ENCODE peak calls at places on chromosomes 6 and 20, in six cellular contexts. One of them, this sample, is unnamed. For H3K9me3, the result is how much of the 10 kb centered on the place peaks cover.

GRCh38 chr6:160069050-160069454 is 52.6 kb upstream of the SLC22A1 start:
- DNase-seq in spleen: no peak
- DNase-seq in upper lobe of left lung: no peak
- DNase-seq in HCT116: no peak
- DNase-seq in H1: no peak
- DNase-seq in transverse colon: peak
- DNase-seq in this sample: no peak

GRCh38 chr6:135270676-135271536 is 89.8 kb downstream of the MYB start:
- DNase-seq in spleen: no peak
- DNase-seq in upper lobe of left lung: peak
- DNase-seq in HCT116: no peak
- DNase-seq in H1: peak
- DNase-seq in transverse colon: peak
- DNase-seq in this sample: peak

GRCh38 chr6:10184408-10185187 is 230.3 kb downstream of the TFAP2A start:
- DNase-seq in spleen: no peak
- DNase-seq in upper lobe of left lung: no peak
- DNase-seq in HCT116: no peak
- DNase-seq in H1: no peak
- DNase-seq in transverse colon: no peak
- DNase-seq in this sample: no peak

GRCh38 chr6:161242113-161242512 is 31.7 kb downstream of the AGPAT4 start:
- DNase-seq in spleen: no peak
- DNase-seq in upper lobe of left lung: no peak
- DNase-seq in HCT116: no peak
- DNase-seq in H1: no peak
- DNase-seq in transverse colon: no peak
- DNase-seq in this sample: no peak

GRCh38 chr20:44866703-44867335 is 18.7 kb upstream of the YWHAB start:
- DNase-seq in spleen: no peak
- DNase-seq in upper lobe of left lung: no peak
- DNase-seq in HCT116: no peak
- DNase-seq in H1: no peak
- DNase-seq in transverse colon: no peak
- DNase-seq in this sample: no peak

GRCh38 chr6:164010446-164011071 is 596.0 kb downstream of the QKI start:
- DNase-seq in spleen: no peak
- DNase-seq in upper lobe of left lung: no peak
- DNase-seq in HCT116: no peak
- DNase-seq in H1: no peak
- DNase-seq in transverse colon: no peak
- DNase-seq in this sample: no peak

GRCh38 chr20:46222521-46223007 is 85.7 kb downstream of the CDH22 start:
- DNase-seq in spleen: no peak
- DNase-seq in upper lobe of left lung: no peak
- DNase-seq in HCT116: no peak
- DNase-seq in H1: no peak
- DNase-seq in transverse colon: no peak
- DNase-seq in this sample: no peak

GRCh38 chr20:16778159-16778558 is 30.0 kb downstream of the OTOR start:
- DNase-seq in spleen: no peak
- DNase-seq in upper lobe of left lung: no peak
- DNase-seq in HCT116: no peak
- DNase-seq in H1: no peak
- DNase-seq in transverse colon: no peak
- DNase-seq in this sample: no peak

GRCh38 chr20:836188-836587 is 2.7 kb downstream of the FAM110A start:
- DNase-seq in spleen: no peak
- DNase-seq in upper lobe of left lung: no peak
- DNase-seq in HCT116: no peak
- DNase-seq in H1: no peak
- DNase-seq in transverse colon: no peak
- DNase-seq in this sample: no peak

GRCh38 chr20:19833395-19833794 is 75.3 kb downstream of the RIN2 start:
- DNase-seq in spleen: no peak
- DNase-seq in upper lobe of left lung: no peak
- DNase-seq in HCT116: no peak
- DNase-seq in H1: no peak
- DNase-seq in transverse colon: no peak
- DNase-seq in this sample: no peak

GRCh38 chr6:88380083-88380482 is 213.9 kb upstream of the CNR1 start:
- DNase-seq in spleen: peak
- DNase-seq in upper lobe of left lung: peak
- DNase-seq in HCT116: no peak
- DNase-seq in H1: no peak
- DNase-seq in transverse colon: no peak
- DNase-seq in this sample: peak

GRCh38 chr20:16423311-16424212 is 149.7 kb downstream of the KIF16B start:
- DNase-seq in spleen: no peak
- DNase-seq in upper lobe of left lung: no peak
- DNase-seq in HCT116: no peak
- DNase-seq in H1: no peak
- DNase-seq in transverse colon: no peak
- DNase-seq in this sample: no peak

GRCh38 chr20:32858189-32858588 is 534 bp upstream of the EFCAB8 start:
- DNase-seq in spleen: no peak
- DNase-seq in upper lobe of left lung: no peak
- DNase-seq in HCT116: no peak
- DNase-seq in H1: no peak
- DNase-seq in transverse colon: no peak
- DNase-seq in this sample: no peak

GRCh38 chr20:57659789-57660509 is 39.7 kb upstream of the ZBP1 start:
- DNase-seq in spleen: peak
- DNase-seq in upper lobe of left lung: peak
- DNase-seq in HCT116: no peak
- DNase-seq in H1: no peak
- DNase-seq in transverse colon: peak
- DNase-seq in this sample: no peak

GRCh38 chr6:132937466-132937906 is 123.1 kb downstream of the RPS12 start:
- DNase-seq in spleen: no peak
- DNase-seq in upper lobe of left lung: peak
- DNase-seq in HCT116: peak
- DNase-seq in H1: no peak
- DNase-seq in transverse colon: peak
- DNase-seq in this sample: peak

GRCh38 chr6:71199796-71200195 is 88.8 kb upstream of the OGFRL1 start:
- DNase-seq in spleen: no peak
- DNase-seq in upper lobe of left lung: no peak
- DNase-seq in HCT116: no peak
- DNase-seq in H1: no peak
- DNase-seq in transverse colon: no peak
- DNase-seq in this sample: no peak

GRCh38 chr6:36563237-36563927 is 16.1 kb upstream of the STK38 start:
- DNase-seq in spleen: no peak
- DNase-seq in upper lobe of left lung: no peak
- DNase-seq in HCT116: no peak
- DNase-seq in H1: no peak
- DNase-seq in transverse colon: no peak
- DNase-seq in this sample: no peak

GRCh38 chr6:17448165-17448564 is 54.8 kb downstream of the CAP2 start:
- DNase-seq in spleen: no peak
- DNase-seq in upper lobe of left lung: no peak
- DNase-seq in HCT116: no peak
- DNase-seq in H1: no peak
- DNase-seq in transverse colon: no peak
- DNase-seq in this sample: peak

GRCh38 chr6:34369385-34369784 is 23.1 kb downstream of the NUDT3 start:
- DNase-seq in spleen: no peak
- DNase-seq in upper lobe of left lung: no peak
- DNase-seq in HCT116: no peak
- DNase-seq in H1: no peak
- DNase-seq in transverse colon: no peak
- DNase-seq in this sample: no peak

GRCh38 chr6:38570750-38571149 is 69.0 kb downstream of the BTBD9 start:
- DNase-seq in spleen: no peak
- DNase-seq in upper lobe of left lung: no peak
- DNase-seq in HCT116: no peak
- DNase-seq in H1: no peak
- DNase-seq in transverse colon: no peak
- DNase-seq in this sample: peak

GRCh38 chr6:21666200-21666671 is 72.7 kb downstream of the SOX4 start:
- DNase-seq in spleen: peak
- DNase-seq in upper lobe of left lung: no peak
- DNase-seq in HCT116: no peak
- DNase-seq in H1: no peak
- DNase-seq in transverse colon: peak
- DNase-seq in this sample: peak

GRCh38 chr20:49280463-49281058 is 2.7 kb upstream of the ZNFX1 start:
- DNase-seq in spleen: no peak
- DNase-seq in upper lobe of left lung: no peak
- DNase-seq in HCT116: no peak
- DNase-seq in H1: no peak
- DNase-seq in transverse colon: no peak
- DNase-seq in this sample: no peak
- TF ChIP-seq POLR2AphosphoS5 in spleen: no peak
- TF ChIP-seq POLR2AphosphoS5 in upper lobe of left lung: no peak
- TF ChIP-seq POLR2AphosphoS5 in HCT116: no peak
- TF ChIP-seq POLR2AphosphoS5 in H1: peak
- TF ChIP-seq POLR2AphosphoS5 in transverse colon: no peak
- TF ChIP-seq POLR2AphosphoS5 in this sample: no peak

GRCh38 chr6:86581833-86582232 is 355.5 kb upstream of the HTR1E start:
- DNase-seq in spleen: no peak
- DNase-seq in upper lobe of left lung: no peak
- DNase-seq in HCT116: peak
- DNase-seq in H1: no peak
- DNase-seq in transverse colon: no peak
- DNase-seq in this sample: no peak
- H3K9me3 ChIP-seq in spleen: half or more
- H3K9me3 ChIP-seq in upper lobe of left lung: under half
- H3K9me3 ChIP-seq in HCT116: under half
- H3K9me3 ChIP-seq in H1: under half
- H3K9me3 ChIP-seq in transverse colon: under half
- H3K9me3 ChIP-seq in this sample: under half

GRCh38 chr6:52620906-52621190 is 44.0 kb upstream of the TRAM2 start:
- DNase-seq in spleen: no peak
- DNase-seq in upper lobe of left lung: no peak
- DNase-seq in HCT116: no peak
- DNase-seq in H1: no peak
- DNase-seq in transverse colon: no peak
- DNase-seq in this sample: no peak

GRCh38 chr6:52620055-52620905 is 43.4 kb upstream of the TRAM2 start:
- DNase-seq in spleen: no peak
- DNase-seq in upper lobe of left lung: no peak
- DNase-seq in HCT116: no peak
- DNase-seq in H1: no peak
- DNase-seq in transverse colon: no peak
- DNase-seq in this sample: no peak

GRCh38 chr6:52616271-52616670 is 39.4 kb upstream of the TRAM2 start:
- DNase-seq in spleen: no peak
- DNase-seq in upper lobe of left lung: no peak
- DNase-seq in HCT116: no peak
- DNase-seq in H1: no peak
- DNase-seq in transverse colon: no peak
- DNase-seq in this sample: no peak

GRCh38 chr6:52612336-52613096 is 35.7 kb upstream of the TRAM2 start:
- DNase-seq in spleen: no peak
- DNase-seq in upper lobe of left lung: no peak
- DNase-seq in HCT116: no peak
- DNase-seq in H1: no peak
- DNase-seq in transverse colon: no peak
- DNase-seq in this sample: peak

DNA sequence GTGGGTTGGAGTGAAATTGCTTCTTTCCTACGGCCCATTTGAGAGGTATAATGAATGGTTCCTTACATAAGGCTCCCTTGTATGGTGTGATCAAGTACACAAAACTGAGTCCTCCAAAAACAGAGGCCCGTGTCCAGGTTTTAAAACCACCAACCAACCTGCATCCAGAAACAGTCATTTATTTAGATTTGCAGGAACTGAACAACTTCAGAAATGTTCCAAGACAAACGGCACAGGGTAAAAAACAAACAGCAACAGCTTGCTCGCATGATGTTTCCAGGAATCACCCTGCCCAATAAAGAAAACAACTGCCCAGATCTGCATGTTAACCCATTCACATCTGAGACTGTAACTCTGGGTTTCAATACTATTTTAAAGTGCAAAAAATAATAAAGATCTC is 40.2 kb upstream of the TRAM2 start:
- DNase-seq in spleen: no peak
- DNase-seq in upper lobe of left lung: no peak
- DNase-seq in HCT116: no peak
- DNase-seq in H1: no peak
- DNase-seq in transverse colon: no peak
- DNase-seq in this sample: no peak
- TF ChIP-seq POLR2AphosphoS5 in spleen: no peak
- TF ChIP-seq POLR2AphosphoS5 in upper lobe of left lung: no peak
- TF ChIP-seq POLR2AphosphoS5 in HCT116: no peak
- TF ChIP-seq POLR2AphosphoS5 in H1: no peak
- TF ChIP-seq POLR2AphosphoS5 in transverse colon: no peak
- TF ChIP-seq POLR2AphosphoS5 in this sample: no peak

GRCh38 chr6:30287139-30287538 is 39.6 kb upstream of the TRIM39 start:
- DNase-seq in spleen: no peak
- DNase-seq in upper lobe of left lung: no peak
- DNase-seq in HCT116: no peak
- DNase-seq in H1: no peak
- DNase-seq in transverse colon: no peak
- DNase-seq in this sample: no peak
- H3K9me3 ChIP-seq in spleen: half or more
- H3K9me3 ChIP-seq in upper lobe of left lung: under half
- H3K9me3 ChIP-seq in HCT116: under half
- H3K9me3 ChIP-seq in H1: half or more
- H3K9me3 ChIP-seq in transverse colon: under half
- H3K9me3 ChIP-seq in this sample: under half

GRCh38 chr6:124622351-124622750 is 339.9 kb upstream of the RNF217 start:
- DNase-seq in spleen: no peak
- DNase-seq in upper lobe of left lung: no peak
- DNase-seq in HCT116: no peak
- DNase-seq in H1: no peak
- DNase-seq in transverse colon: no peak
- DNase-seq in this sample: no peak
- TF ChIP-seq POLR2AphosphoS5 in spleen: no peak
- TF ChIP-seq POLR2AphosphoS5 in upper lobe of left lung: no peak
- TF ChIP-seq POLR2AphosphoS5 in HCT116: no peak
- TF ChIP-seq POLR2AphosphoS5 in H1: no peak
- TF ChIP-seq POLR2AphosphoS5 in transverse colon: no peak
- TF ChIP-seq POLR2AphosphoS5 in this sample: no peak

GRCh38 chr6:113930183-113930582 is 40.8 kb downstream of the HDAC2 start:
- DNase-seq in spleen: no peak
- DNase-seq in upper lobe of left lung: no peak
- DNase-seq in HCT116: no peak
- DNase-seq in H1: no peak
- DNase-seq in transverse colon: no peak
- DNase-seq in this sample: no peak
- H3K9me3 ChIP-seq in spleen: under half
- H3K9me3 ChIP-seq in upper lobe of left lung: under half
- H3K9me3 ChIP-seq in HCT116: under half
- H3K9me3 ChIP-seq in H1: under half
- H3K9me3 ChIP-seq in transverse colon: under half
- H3K9me3 ChIP-seq in this sample: under half